ENCODE peak calls at places on chromosomes 3 and 15, in six cellular contexts. W is SK-N-SH, G is HCT116, E is K562, X is H1, M is GM12878. F is an unnamed sample.

GRCh38 chr3:171402281-171402680 is 57.9 kb downstream of the TNIK start:
- DNase-seq in W (no peak), G (no peak), E (no peak), X (no peak), M (no peak), F (no peak)

GRCh38 chr3:170037463-170038433 is at the start of gene GPR160:
- DNase-seq in W (peak; percentile 85), G (peak; percentile 64), E (peak; percentile 82), X (peak; percentile 54), M (no peak), F (peak; percentile 89)

GRCh38 chr15:88223099-88223498 is 33.4 kb downstream of the NTRK3 start:
- DNase-seq in W (peak; percentile 59), G (no peak), E (no peak), X (no peak), M (no peak), F (no peak)

GRCh38 chr15:43903864-43904290 is 77.1 kb downstream of the WDR76 start:
- DNase-seq in W (peak; percentile 81), G (peak; percentile 56), E (peak; percentile 89), X (peak; percentile 70), M (peak; percentile 7), F (peak; percentile 76)

GRCh38 chr3:20104167-20104661 is 64.0 kb downstream of the KAT2B start:
- DNase-seq in W (no peak), G (no peak), E (no peak), X (no peak), M (peak; percentile 13), F (no peak)

GRCh38 chr15:55094152-55094551 is 102.6 kb downstream of the RSL24D1 start:
- DNase-seq in W (no peak), G (no peak), E (no peak), X (no peak), M (no peak), F (no peak)

GRCh38 chr3:10400050-10400748 is 79.3 kb upstream of the SEC13 start:
- DNase-seq in W (no peak), G (no peak), E (no peak), X (no peak), M (no peak), F (no peak)

GRCh38 chr3:187104956-187105355 is 34.3 kb downstream of the RPL39L start:
- DNase-seq in W (no peak), G (no peak), E (no peak), X (no peak), M (no peak), F (no peak)

GRCh38 chr3:172082269-172082668 is 42.9 kb downstream of the FNDC3B start:
- DNase-seq in W (peak; percentile 57), G (no peak), E (no peak), X (no peak), M (no peak), F (no peak)

GRCh38 chr3:123262226-123262625 is 60.5 kb downstream of the SEC22A start:
- DNase-seq in W (no peak), G (no peak), E (no peak), X (no peak), M (no peak), F (no peak)

GRCh38 chr3:123256256-123256655 is 54.5 kb downstream of the SEC22A start:
- DNase-seq in W (no peak), G (no peak), E (no peak), X (no peak), M (no peak), F (no peak)

GRCh38 chr3:123258359-123258758 is 56.6 kb downstream of the SEC22A start:
- DNase-seq in W (no peak), G (no peak), E (no peak), X (no peak), M (no peak), F (no peak)

GRCh38 chr3:123261666-123262065 is 59.9 kb downstream of the SEC22A start:
- DNase-seq in W (no peak), G (no peak), E (no peak), X (no peak), M (no peak), F (no peak)

DNA sequence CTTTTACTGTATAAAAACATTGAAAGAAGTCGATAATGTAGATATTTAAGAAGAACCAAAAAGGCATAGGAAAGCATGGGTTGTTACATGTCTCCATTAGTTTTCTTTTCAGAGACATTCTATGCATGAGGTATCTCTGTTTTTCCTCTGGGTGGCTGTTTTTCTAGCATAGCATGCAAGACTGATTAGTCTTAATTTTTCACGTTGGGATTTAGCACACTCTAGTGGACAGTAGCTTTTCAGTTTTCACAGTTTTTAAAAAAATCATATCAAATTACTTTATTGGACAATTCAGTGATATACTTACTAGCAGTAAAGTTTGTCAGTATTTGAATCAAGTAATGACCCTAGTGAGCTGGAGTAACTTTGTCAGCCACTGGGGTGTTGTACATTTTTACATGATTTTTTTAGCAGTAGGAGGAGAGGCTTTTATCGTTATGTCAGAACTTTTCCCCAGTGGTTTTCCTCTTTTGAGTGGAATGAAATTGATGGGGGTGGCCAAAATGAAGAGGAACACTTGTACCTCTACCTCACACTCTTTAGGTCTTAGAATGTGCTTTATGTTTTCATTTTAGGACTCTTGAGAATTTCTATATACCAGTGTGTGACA is 57.2 kb downstream of the SEC22A start:
- DNase-seq in W (peak; percentile 56), G (peak; percentile 50), E (peak; percentile 9), X (no peak), M (no peak), F (no peak)
- TF ChIP-seq JUND in W (no peak), G (no peak), E (no peak), X (no peak), M (no peak), F (no peak)

GRCh38 chr15:70604671-70605070 is 158.7 kb downstream of the UACA start:
- DNase-seq in W (no peak), G (no peak), E (no peak), X (no peak), M (no peak), F (no peak)
- TF ChIP-seq JUND in W (peak; percentile 23), G (no peak), E (no peak), X (no peak), M (no peak), F (no peak)

GRCh38 chr3:26438325-26438940 is 184.1 kb upstream of the LRRC3B start:
- DNase-seq in W (no peak), G (no peak), E (no peak), X (no peak), M (no peak), F (no peak)
- TF ChIP-seq JUND in W (no peak), G (no peak), E (no peak), X (no peak), M (no peak), F (no peak)

GRCh38 chr15:57594479-57594878 is 2.8 kb downstream of the MYZAP start:
- DNase-seq in W (no peak), G (no peak), E (no peak), X (no peak), M (no peak), F (no peak)

GRCh38 chr15:57596978-57597377 is 5.3 kb downstream of the MYZAP start:
- DNase-seq in W (no peak), G (no peak), E (no peak), X (no peak), M (no peak), F (no peak)

GRCh38 chr15:57597431-57597830 is 5.7 kb downstream of the MYZAP start:
- DNase-seq in W (no peak), G (no peak), E (no peak), X (no peak), M (no peak), F (no peak)

GRCh38 chr15:57596301-57596855 is 4.7 kb downstream of the MYZAP start:
- DNase-seq in W (no peak), G (no peak), E (no peak), X (no peak), M (no peak), F (no peak)

DNA sequence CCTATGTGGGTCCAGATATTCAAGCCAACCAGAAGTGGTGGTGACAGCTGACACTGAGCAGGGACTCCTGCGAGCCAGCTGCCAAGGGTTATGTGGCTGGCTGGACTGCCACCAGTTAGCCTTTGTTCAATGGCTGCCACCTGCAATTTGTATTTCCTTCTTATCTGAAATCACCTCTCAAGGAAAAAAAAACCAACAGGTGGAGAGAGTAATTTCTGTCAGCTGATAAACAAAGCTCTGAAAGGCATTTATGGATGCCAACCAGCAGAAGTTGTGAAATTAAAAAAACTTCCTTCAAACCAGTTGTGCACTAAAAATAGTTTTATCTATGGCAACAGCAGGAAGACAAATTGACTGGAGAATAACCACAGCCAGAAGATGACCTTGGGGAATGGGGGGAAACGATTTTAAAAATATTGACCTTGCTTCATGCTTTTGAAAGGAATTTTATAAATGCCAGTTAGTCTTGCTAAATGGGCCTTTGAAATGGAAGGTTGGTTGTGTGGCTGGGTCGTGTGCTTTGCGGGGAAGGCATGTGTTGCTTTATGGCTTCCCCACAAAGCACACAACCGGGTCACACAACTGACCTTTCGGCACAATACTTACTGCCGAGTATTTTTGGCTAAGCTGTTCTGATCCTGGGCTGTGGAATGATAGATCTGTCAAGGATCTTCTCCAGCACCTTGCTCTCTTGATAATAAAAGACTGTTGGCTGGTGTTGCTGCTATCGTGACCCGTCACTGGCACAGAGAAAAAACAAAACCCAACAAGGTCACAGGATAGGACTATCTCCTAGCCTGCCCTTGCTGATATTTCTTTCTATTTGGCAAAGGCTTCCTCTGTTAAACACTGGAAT is 3.5 kb downstream of the MYZAP start:
- DNase-seq in W (peak; percentile 45), G (no peak), E (no peak), X (no peak), M (no peak), F (no peak)
- TF ChIP-seq JUND in W (no peak), G (no peak), E (no peak), X (no peak), M (no peak), F (no peak)

GRCh38 chr15:29071193-29071906 is 185.6 kb downstream of the APBA2 start:
- DNase-seq in W (no peak), G (no peak), E (no peak), X (no peak), M (no peak), F (no peak)
- TF ChIP-seq JUND in W (no peak), G (no peak), E (no peak), X (no peak), M (no peak), F (no peak)

DNA sequence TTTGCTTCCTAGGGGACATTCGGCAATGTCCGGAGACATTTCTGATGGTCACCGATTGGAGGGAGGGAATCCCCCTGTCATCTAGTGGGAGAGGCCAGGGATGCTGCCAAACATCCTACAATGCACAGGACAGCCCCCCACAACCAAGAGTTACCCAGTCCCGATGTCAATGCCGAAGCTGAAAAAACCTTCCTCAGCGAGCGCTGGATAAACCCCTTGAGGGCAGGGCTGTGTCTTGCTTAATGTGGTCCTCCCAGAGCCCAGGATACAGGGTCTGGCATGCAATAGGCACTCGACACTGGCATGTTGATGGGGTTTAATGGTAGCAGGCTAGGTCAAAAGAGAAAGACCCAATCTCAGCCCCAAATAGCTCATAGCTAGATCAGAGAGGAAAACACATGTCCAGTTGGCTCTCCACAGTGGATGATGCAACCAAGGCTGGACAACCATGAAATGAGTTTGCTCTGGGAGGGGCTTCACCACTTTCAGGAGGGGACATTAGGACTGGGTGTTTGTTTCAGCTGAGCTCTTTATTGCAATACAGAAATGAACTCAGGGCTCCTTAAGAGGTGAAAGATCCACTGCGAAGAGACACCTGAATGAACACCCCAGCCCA is 16.5 kb upstream of the PAQR5 start:
- DNase-seq in W (no peak), G (no peak), E (no peak), X (no peak), M (no peak), F (no peak)
- TF ChIP-seq JUND in W (no peak), G (no peak), E (no peak), X (no peak), M (no peak), F (no peak)

F was measured in T47D.